ENCODE peak calls at places on chromosomes 2 and 18, in six cellular contexts. Y, Q, X, S, B and D are unnamed samples.

GRCh38 chr2:170770008-170770303 is 222 bp upstream of the ERICH2 start:
- DNase-seq in Y (no peak), Q (no peak), X (no peak), S (no peak), B (no peak), D (no peak)

GRCh38 chr18:76824136-76824676 is 1.8 kb downstream of the ZNF236 start:
- DNase-seq in Y (no peak), Q (no peak), X (no peak), S (no peak), B (no peak), D (no peak)

GRCh38 chr2:191020742-191021381 is 6.9 kb upstream of the STAT1 start:
- DNase-seq in Y (no peak), Q (no peak), X (peak), S (peak), B (no peak), D (peak)

GRCh38 chr2:233546101-233546500 is 20.5 kb downstream of the USP40 start:
- DNase-seq in Y (no peak), Q (peak), X (no peak), S (no peak), B (no peak), D (no peak)

GRCh38 chr2:175612280-175612679 is 389.8 kb downstream of the LNPK start:
- DNase-seq in Y (no peak), Q (no peak), X (no peak), S (no peak), B (no peak), D (no peak)

GRCh38 chr2:96876811-96877437 is 7.0 kb upstream of the SEMA4C start:
- DNase-seq in Y (no peak), Q (no peak), X (no peak), S (no peak), B (no peak), D (no peak)

GRCh38 chr18:72342933-72343332 is 201.2 kb downstream of the CBLN2 start:
- DNase-seq in Y (no peak), Q (no peak), X (peak), S (no peak), B (no peak), D (no peak)

GRCh38 chr18:46256078-46256477 is 151.9 kb downstream of the HAUS1 start:
- DNase-seq in Y (no peak), Q (peak), X (no peak), S (no peak), B (no peak), D (no peak)

GRCh38 chr2:159547031-159547430 is 69.3 kb downstream of the BAZ2B start:
- DNase-seq in Y (no peak), Q (no peak), X (no peak), S (no peak), B (no peak), D (no peak)

GRCh38 chr2:240591226-240591625 is 4.7 kb downstream of the CAPN10 start:
- DNase-seq in Y (no peak), Q (no peak), X (no peak), S (no peak), B (no peak), D (no peak)

GRCh38 chr2:73821227-73821626 is 7.5 kb upstream of the STAMBP start:
- DNase-seq in Y (peak), Q (no peak), X (no peak), S (no peak), B (no peak), D (no peak)

GRCh38 chr2:218030409-218031195 is 27.8 kb upstream of the TNS1 start:
- DNase-seq in Y (no peak), Q (no peak), X (no peak), S (no peak), B (no peak), D (no peak)

GRCh38 chr2:121450301-121450700 is 80.4 kb upstream of the RNU4ATAC start:
- DNase-seq in Y (no peak), Q (peak), X (no peak), S (no peak), B (no peak), D (peak)

GRCh38 chr18:21450913-21451312 is 149.6 kb downstream of the ESCO1 start:
- DNase-seq in Y (no peak), Q (no peak), X (no peak), S (no peak), B (no peak), D (no peak)

GRCh38 chr2:139142252-139142651 is 362.1 kb upstream of the NXPH2 start:
- DNase-seq in Y (no peak), Q (no peak), X (peak), S (peak), B (no peak), D (peak)